ENCODE peak calls at places on chromosome 1, in seven cellular contexts. One of them, this sample, is unnamed.

GRCh38 chr1:66335859-66336640 is 197.9 kb upstream of the SGIP1 start:
- DNase-seq in cardiac muscle cell: peak
- DNase-seq in AG04450: no peak
- DNase-seq in AG10803: peak
- DNase-seq in PC-9: no peak
- DNase-seq in pancreas: no peak
- DNase-seq in progenitor cell of endocrine pancreas: no peak
- DNase-seq in this sample: peak

GRCh38 chr1:36083219-36083618 is 675 bp upstream of the TEKT2 start:
- DNase-seq in PC-9: no peak
- DNase-seq in progenitor cell of endocrine pancreas: no peak
- DNase-seq in pancreas: no peak
- DNase-seq in AG04450: no peak
- DNase-seq in cardiac muscle cell: no peak
- DNase-seq in AG10803: no peak
- DNase-seq in this sample: no peak

GRCh38 chr1:246417152-246417812 is 89.8 kb downstream of the SMYD3 start:
- DNase-seq in cardiac muscle cell: peak
- DNase-seq in AG10803: peak
- DNase-seq in progenitor cell of endocrine pancreas: no peak
- DNase-seq in AG04450: no peak
- DNase-seq in PC-9: no peak
- DNase-seq in pancreas: no peak
- DNase-seq in this sample: peak

GRCh38 chr1:153597206-153597605 is 15.7 kb downstream of the S100A16 start:
- DNase-seq in pancreas: no peak
- DNase-seq in progenitor cell of endocrine pancreas: no peak
- DNase-seq in AG10803: no peak
- DNase-seq in PC-9: peak
- DNase-seq in cardiac muscle cell: no peak
- DNase-seq in AG04450: no peak
- DNase-seq in this sample: peak

GRCh38 chr1:181846001-181846645 is 215.4 kb downstream of the ZNF648 start:
- DNase-seq in AG04450: no peak
- DNase-seq in cardiac muscle cell: no peak
- DNase-seq in AG10803: no peak
- DNase-seq in pancreas: no peak
- DNase-seq in progenitor cell of endocrine pancreas: no peak
- DNase-seq in PC-9: no peak
- DNase-seq in this sample: no peak

GRCh38 chr1:173451981-173452380 is 25.2 kb upstream of the PRDX6 start:
- DNase-seq in AG10803: no peak
- DNase-seq in cardiac muscle cell: no peak
- DNase-seq in AG04450: no peak
- DNase-seq in pancreas: peak
- DNase-seq in PC-9: peak
- DNase-seq in progenitor cell of endocrine pancreas: no peak
- DNase-seq in this sample: no peak

GRCh38 chr1:208045410-208046252 is 134.7 kb upstream of the CD34 start:
- DNase-seq in progenitor cell of endocrine pancreas: no peak
- DNase-seq in cardiac muscle cell: no peak
- DNase-seq in AG10803: no peak
- DNase-seq in PC-9: no peak
- DNase-seq in pancreas: peak
- DNase-seq in AG04450: no peak
- DNase-seq in this sample: no peak

GRCh38 chr1:232176222-232176621 is 453.7 kb downstream of the SIPA1L2 start:
- DNase-seq in cardiac muscle cell: no peak
- DNase-seq in AG04450: no peak
- DNase-seq in PC-9: no peak
- DNase-seq in progenitor cell of endocrine pancreas: no peak
- DNase-seq in AG10803: no peak
- DNase-seq in pancreas: no peak
- DNase-seq in this sample: no peak

GRCh38 chr1:152924191-152924590 is 15.8 kb downstream of the IVL start:
- DNase-seq in cardiac muscle cell: no peak
- DNase-seq in AG10803: no peak
- DNase-seq in progenitor cell of endocrine pancreas: no peak
- DNase-seq in AG04450: no peak
- DNase-seq in pancreas: no peak
- DNase-seq in PC-9: no peak
- DNase-seq in this sample: no peak

GRCh38 chr1:22749919-22750670 is 39.5 kb downstream of the EPHB2 start:
- DNase-seq in AG10803: peak
- DNase-seq in pancreas: no peak
- DNase-seq in progenitor cell of endocrine pancreas: no peak
- DNase-seq in AG04450: peak
- DNase-seq in cardiac muscle cell: peak
- DNase-seq in PC-9: peak
- DNase-seq in this sample: peak

GRCh38 chr1:26317612-26318337 is at the start of gene CD52:
- DNase-seq in cardiac muscle cell: no peak
- DNase-seq in pancreas: no peak
- DNase-seq in AG10803: no peak
- DNase-seq in progenitor cell of endocrine pancreas: no peak
- DNase-seq in PC-9: no peak
- DNase-seq in AG04450: no peak
- DNase-seq in this sample: peak

GRCh38 chr1:170929412-170929834 is 5.9 kb upstream of the MROH9 start:
- DNase-seq in progenitor cell of endocrine pancreas: no peak
- DNase-seq in AG04450: no peak
- DNase-seq in cardiac muscle cell: peak
- DNase-seq in pancreas: no peak
- DNase-seq in PC-9: no peak
- DNase-seq in AG10803: peak
- DNase-seq in this sample: no peak

GRCh38 chr1:51936531-51936930 is 54.0 kb downstream of the RAB3B start:
- DNase-seq in progenitor cell of endocrine pancreas: no peak
- DNase-seq in PC-9: no peak
- DNase-seq in pancreas: no peak
- DNase-seq in AG04450: no peak
- DNase-seq in AG10803: peak
- DNase-seq in cardiac muscle cell: peak
- DNase-seq in this sample: peak

GRCh38 chr1:245311887-245312286 is 157.1 kb downstream of the KIF26B start:
- DNase-seq in AG04450: no peak
- DNase-seq in progenitor cell of endocrine pancreas: no peak
- DNase-seq in pancreas: no peak
- DNase-seq in cardiac muscle cell: no peak
- DNase-seq in PC-9: no peak
- DNase-seq in AG10803: no peak
- DNase-seq in this sample: peak

GRCh38 chr1:25622526-25622925 is 5.9 kb downstream of the MAN1C1 start:
- DNase-seq in pancreas: no peak
- DNase-seq in AG04450: no peak
- DNase-seq in progenitor cell of endocrine pancreas: no peak
- DNase-seq in AG10803: no peak
- DNase-seq in cardiac muscle cell: no peak
- DNase-seq in PC-9: no peak
- DNase-seq in this sample: no peak

GRCh38 chr1:93625582-93626327 is 55.9 kb downstream of the BCAR3 start:
- DNase-seq in pancreas: no peak
- DNase-seq in AG04450: no peak
- DNase-seq in PC-9: peak
- DNase-seq in AG10803: peak
- DNase-seq in progenitor cell of endocrine pancreas: no peak
- DNase-seq in cardiac muscle cell: peak
- DNase-seq in this sample: no peak

GRCh38 chr1:211646566-211646965 is 28.9 kb downstream of the NEK2 start:
- DNase-seq in cardiac muscle cell: no peak
- DNase-seq in PC-9: no peak
- DNase-seq in AG04450: no peak
- DNase-seq in pancreas: no peak
- DNase-seq in progenitor cell of endocrine pancreas: no peak
- DNase-seq in AG10803: no peak
- DNase-seq in this sample: no peak

GRCh38 chr1:59032221-59032620 is 248.4 kb upstream of the JUN start:
- DNase-seq in AG10803: no peak
- DNase-seq in pancreas: no peak
- DNase-seq in progenitor cell of endocrine pancreas: no peak
- DNase-seq in cardiac muscle cell: no peak
- DNase-seq in PC-9: no peak
- DNase-seq in AG04450: no peak
- DNase-seq in this sample: no peak

GRCh38 chr1:59487335-59488031 is 190.6 kb downstream of the FGGY start:
- DNase-seq in AG10803: peak
- DNase-seq in cardiac muscle cell: peak
- DNase-seq in PC-9: no peak
- DNase-seq in progenitor cell of endocrine pancreas: no peak
- DNase-seq in pancreas: no peak
- DNase-seq in AG04450: no peak
- DNase-seq in this sample: no peak

GRCh38 chr1:23273450-23274133 is 56.3 kb upstream of the HTR1D start:
- DNase-seq in AG04450: peak
- DNase-seq in PC-9: peak
- DNase-seq in pancreas: no peak
- DNase-seq in progenitor cell of endocrine pancreas: no peak
- DNase-seq in cardiac muscle cell: peak
- DNase-seq in AG10803: peak
- DNase-seq in this sample: no peak

GRCh38 chr1:151635479-151636072 is 23.7 kb downstream of the SNX27 start:
- DNase-seq in PC-9: no peak
- DNase-seq in progenitor cell of endocrine pancreas: no peak
- DNase-seq in AG04450: no peak
- DNase-seq in AG10803: no peak
- DNase-seq in cardiac muscle cell: no peak
- DNase-seq in pancreas: no peak
- DNase-seq in this sample: no peak

GRCh38 chr1:97082160-97082848 is 360.7 kb downstream of the PTBP2 start:
- DNase-seq in AG10803: no peak
- DNase-seq in pancreas: no peak
- DNase-seq in progenitor cell of endocrine pancreas: no peak
- DNase-seq in AG04450: no peak
- DNase-seq in cardiac muscle cell: no peak
- DNase-seq in PC-9: no peak
- DNase-seq in this sample: no peak

GRCh38 chr1:100903777-100904176 is 7.9 kb downstream of the SLC30A7 start:
- DNase-seq in pancreas: no peak
- DNase-seq in AG10803: no peak
- DNase-seq in PC-9: no peak
- DNase-seq in cardiac muscle cell: no peak
- DNase-seq in AG04450: no peak
- DNase-seq in progenitor cell of endocrine pancreas: no peak
- DNase-seq in this sample: no peak
- TF ChIP-seq CTCF in pancreas: no peak
- TF ChIP-seq CTCF in AG10803: no peak
- TF ChIP-seq CTCF in PC-9: no peak
- TF ChIP-seq CTCF in cardiac muscle cell: no peak
- TF ChIP-seq CTCF in AG04450: no peak
- TF ChIP-seq CTCF in progenitor cell of endocrine pancreas: no peak
- TF ChIP-seq CTCF in this sample: no peak

DNA sequence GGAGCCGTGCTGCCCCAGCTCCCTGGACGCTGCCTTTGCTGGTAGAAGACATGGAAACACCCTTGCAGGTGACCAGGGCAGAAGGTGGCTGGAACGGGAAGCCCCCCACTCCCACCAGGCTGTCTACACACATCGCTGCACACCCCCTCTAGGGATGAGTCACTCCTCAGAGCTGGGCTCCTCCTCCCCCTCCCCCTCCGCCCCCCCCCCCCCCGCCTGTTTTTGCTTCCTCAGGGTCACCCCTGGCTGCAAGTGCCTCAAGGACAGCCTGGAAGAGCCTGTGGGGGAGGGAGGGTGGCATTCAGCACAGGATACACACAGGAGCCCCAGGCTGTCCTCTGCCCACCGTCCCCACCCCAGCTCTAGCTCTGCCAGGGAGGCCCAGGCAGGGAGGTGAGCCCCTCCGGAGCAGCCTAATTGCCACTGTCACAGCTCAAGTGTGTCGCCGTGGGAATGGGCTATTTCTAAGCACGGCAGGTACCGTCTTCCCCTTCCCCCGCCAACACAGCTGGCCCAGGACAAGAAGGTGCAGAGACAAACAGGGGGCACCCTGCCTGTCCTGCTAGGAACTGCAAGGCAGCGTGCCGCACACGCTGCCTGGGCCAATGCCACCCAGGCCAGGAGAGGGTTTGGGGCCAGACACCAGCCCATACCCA is 2.5 kb downstream of the FNDC10 start:
- DNase-seq in AG04450: no peak
- DNase-seq in PC-9: no peak
- DNase-seq in AG10803: no peak
- DNase-seq in cardiac muscle cell: no peak
- DNase-seq in progenitor cell of endocrine pancreas: no peak
- DNase-seq in pancreas: no peak
- DNase-seq in this sample: peak
- TF ChIP-seq CTCF in AG04450: peak
- TF ChIP-seq CTCF in PC-9: no peak
- TF ChIP-seq CTCF in AG10803: peak
- TF ChIP-seq CTCF in cardiac muscle cell: peak
- TF ChIP-seq CTCF in progenitor cell of endocrine pancreas: peak
- TF ChIP-seq CTCF in pancreas: peak
- TF ChIP-seq CTCF in this sample: peak

GRCh38 chr1:105641407-105641806 is 1415.1 kb upstream of the PRMT6 start:
- DNase-seq in AG04450: no peak
- DNase-seq in progenitor cell of endocrine pancreas: no peak
- DNase-seq in pancreas: no peak
- DNase-seq in PC-9: no peak
- DNase-seq in cardiac muscle cell: no peak
- DNase-seq in AG10803: no peak
- DNase-seq in this sample: peak
- TF ChIP-seq CTCF in AG04450: no peak
- TF ChIP-seq CTCF in progenitor cell of endocrine pancreas: no peak
- TF ChIP-seq CTCF in pancreas: no peak
- TF ChIP-seq CTCF in PC-9: no peak
- TF ChIP-seq CTCF in cardiac muscle cell: no peak
- TF ChIP-seq CTCF in AG10803: no peak
- TF ChIP-seq CTCF in this sample: no peak

DNA sequence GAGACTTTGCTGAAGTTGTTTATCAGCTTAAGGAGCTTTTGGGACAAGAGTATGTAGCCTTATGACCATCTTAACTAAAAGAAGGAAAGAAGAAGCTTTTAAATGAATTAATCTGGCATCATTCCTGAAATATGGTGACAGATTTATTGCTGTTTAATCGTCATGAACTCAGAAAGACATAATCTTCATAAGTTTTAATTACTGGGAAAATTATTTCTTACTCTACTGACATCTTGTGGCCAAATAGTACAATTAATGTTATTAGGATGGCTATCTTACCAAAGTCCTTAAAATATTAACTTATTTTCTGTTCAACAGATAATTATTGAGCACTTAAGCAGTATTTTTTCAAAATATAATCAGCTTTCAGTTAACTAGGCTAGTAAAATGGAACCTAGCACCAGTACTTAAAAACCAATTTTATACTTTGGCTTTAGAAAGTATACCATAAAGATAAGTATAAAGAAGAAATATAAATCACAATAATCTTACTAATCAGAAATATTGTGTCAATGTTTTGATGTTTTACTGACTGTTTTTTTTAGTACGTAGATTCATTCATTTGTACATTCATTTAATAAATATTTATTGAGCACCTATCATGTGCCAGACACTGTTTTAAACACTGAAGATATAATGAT is 34.7 kb upstream of the GPR25 start:
- DNase-seq in progenitor cell of endocrine pancreas: no peak
- DNase-seq in AG10803: peak
- DNase-seq in cardiac muscle cell: peak
- DNase-seq in pancreas: no peak
- DNase-seq in PC-9: no peak
- DNase-seq in AG04450: no peak
- DNase-seq in this sample: peak
- TF ChIP-seq CTCF in progenitor cell of endocrine pancreas: peak
- TF ChIP-seq CTCF in AG10803: peak
- TF ChIP-seq CTCF in cardiac muscle cell: peak
- TF ChIP-seq CTCF in pancreas: peak
- TF ChIP-seq CTCF in PC-9: peak
- TF ChIP-seq CTCF in AG04450: peak
- TF ChIP-seq CTCF in this sample: no peak

GRCh38 chr1:31745898-31746668 is 18.1 kb downstream of the ADGRB2 start:
- DNase-seq in pancreas: no peak
- DNase-seq in cardiac muscle cell: no peak
- DNase-seq in progenitor cell of endocrine pancreas: no peak
- DNase-seq in AG04450: no peak
- DNase-seq in PC-9: no peak
- DNase-seq in AG10803: no peak
- DNase-seq in this sample: no peak
- TF ChIP-seq CTCF in pancreas: no peak
- TF ChIP-seq CTCF in cardiac muscle cell: no peak
- TF ChIP-seq CTCF in progenitor cell of endocrine pancreas: no peak
- TF ChIP-seq CTCF in AG04450: no peak
- TF ChIP-seq CTCF in PC-9: peak
- TF ChIP-seq CTCF in AG10803: no peak
- TF ChIP-seq CTCF in this sample: no peak